ENCODE peak calls at places on chromosome 17, in nine cellular contexts. C is neural crest cell; R is stimulated activated CD4-positive, alpha-beta T cell treated with anti-CD3 and anti-CD28 coated beads, TNF-alpha, amount 100 ng/mL, for 24 hours; O is neural progenitor cell; T is KBM-7; Q is stimulated activated CD8-positive, alpha-beta memory T cell treated with anti-CD3 and anti-CD28 coated beads, Interleukin-4, amount 100 ng/mL, for 4 hours; V is GM19239; J is amniotic epithelial cell; W is HT1080. F is an unnamed sample.

GRCh38 chr17:75645889-75646625 is 12.8 kb downstream of the SMIM5 start:
- DNase-seq in C (no peak), R (no peak), O (no peak), T (peak; percentile 59), Q (no peak), V (peak; percentile 95), J (peak; percentile 89), W (no peak), F (no peak)

GRCh38 chr17:42188749-42189650 is 3.7 kb upstream of the HCRT start:
- DNase-seq in C (no peak), R (no peak), O (no peak), T (peak; percentile 95), Q (no peak), V (no peak), J (no peak), W (no peak), F (no peak)

GRCh38 chr17:9334536-9335446 is 240.8 kb downstream of the STX8 start:
- DNase-seq in C (no peak), R (no peak), O (no peak), T (no peak), Q (no peak), V (no peak), J (no peak), W (peak; percentile 70), F (no peak)

GRCh38 chr17:68238894-68239293 is 8.9 kb upstream of the AMZ2 start:
- DNase-seq in C (no peak), R (no peak), O (no peak), T (no peak), Q (no peak), V (no peak), J (no peak), W (no peak), F (no peak)

GRCh38 chr17:75571197-75571884 is 16.3 kb upstream of the MYO15B start:
- DNase-seq in C (no peak), R (no peak), O (no peak), T (peak; percentile 91), Q (no peak), V (peak; percentile 74), J (no peak), W (peak; percentile 46), F (no peak)

GRCh38 chr17:15502315-15503112 is 35.1 kb upstream of the CDRT4 start:
- DNase-seq in C (peak; percentile 84), R (peak; percentile 45), O (peak; percentile 91), T (peak; percentile 86), Q (peak; percentile 29), V (peak; percentile 83), J (peak; percentile 52), W (peak; percentile 69), F (peak; percentile 40)

GRCh38 chr17:44830359-44831269 is 527 bp upstream of the GJC1 start:
- DNase-seq in C (peak; percentile 44), R (no peak), O (peak; percentile 60), T (peak; percentile 25), Q (no peak), V (no peak), J (peak; percentile 41), W (no peak), F (peak; percentile 84)

GRCh38 chr17:41533613-41534012 is 5.5 kb upstream of the KRT19 start:
- DNase-seq in C (no peak), R (no peak), O (no peak), T (no peak), Q (no peak), V (no peak), J (no peak), W (no peak), F (no peak)

GRCh38 chr17:79835953-79836951 is 3.0 kb downstream of the CBX4 start:
- DNase-seq in C (peak; percentile 10), R (no peak), O (peak; percentile 93), T (no peak), Q (no peak), V (no peak), J (no peak), W (no peak), F (peak; percentile 94)

GRCh38 chr17:16477255-16477654 is 14.7 kb downstream of the LRRC75A start:
- DNase-seq in C (no peak), R (no peak), O (no peak), T (no peak), Q (no peak), V (no peak), J (peak; percentile 89), W (peak; percentile 83), F (no peak)

GRCh38 chr17:77475012-77475976 is 334.5 kb downstream of the SEC14L1 start:
- DNase-seq in C (no peak), R (no peak), O (no peak), T (peak; percentile 73), Q (peak; percentile 53), V (no peak), J (peak; percentile 97), W (peak; percentile 53), F (no peak)

GRCh38 chr17:77332034-77332971 is 191.5 kb downstream of the SEC14L1 start:
- DNase-seq in C (no peak), R (no peak), O (no peak), T (no peak), Q (no peak), V (no peak), J (no peak), W (no peak), F (no peak)

GRCh38 chr17:28970879-28971278 is 19.6 kb upstream of the PHF12 start:
- DNase-seq in C (no peak), R (no peak), O (no peak), T (no peak), Q (no peak), V (no peak), J (no peak), W (no peak), F (no peak)

GRCh38 chr17:69607162-69607834 is 192.8 kb downstream of the MAP2K6 start:
- DNase-seq in C (peak; percentile 60), R (no peak), O (peak; percentile 84), T (peak; percentile 89), Q (no peak), V (peak; percentile 20), J (peak; percentile 70), W (peak; percentile 74), F (peak; percentile 47)

GRCh38 chr17:48429156-48429555 is 858 bp downstream of the SKAP1 start:
- DNase-seq in C (no peak), R (no peak), O (no peak), T (no peak), Q (no peak), V (no peak), J (no peak), W (no peak), F (no peak)

GRCh38 chr17:6444573-6445335 is 499 bp downstream of the PIMREG start:
- DNase-seq in C (no peak), R (no peak), O (peak; percentile 44), T (no peak), Q (no peak), V (no peak), J (no peak), W (no peak), F (no peak)

GRCh38 chr17:5837055-5837491 is 233.1 kb upstream of the WSCD1 start:
- DNase-seq in C (no peak), R (no peak), O (no peak), T (no peak), Q (no peak), V (no peak), J (peak; percentile 29), W (peak; percentile 94), F (no peak)

GRCh38 chr17:1008008-1008761 is 11.3 kb downstream of the TIMM22 start:
- DNase-seq in C (no peak), R (no peak), O (no peak), T (no peak), Q (no peak), V (no peak), J (no peak), W (no peak), F (no peak)

GRCh38 chr17:12665263-12666210 is at the start of gene MYOCD:
- DNase-seq in C (peak; percentile 60), R (no peak), O (peak; percentile 97), T (no peak), Q (no peak), V (no peak), J (peak; percentile 17), W (no peak), F (peak; percentile 49)

GRCh38 chr17:77377836-77378235 is 237.1 kb downstream of the SEC14L1 start:
- DNase-seq in C (no peak), R (no peak), O (no peak), T (no peak), Q (no peak), V (no peak), J (no peak), W (no peak), F (no peak)

GRCh38 chr17:74604200-74604599 is 12.1 kb upstream of the CD300LD start:
- DNase-seq in C (no peak), R (no peak), O (no peak), T (no peak), Q (no peak), V (no peak), J (no peak), W (no peak), F (no peak)

GRCh38 chr17:12180644-12181261 is 160.1 kb downstream of the MAP2K4 start:
- DNase-seq in C (peak; percentile 39), R (no peak), O (peak; percentile 63), T (peak; percentile 37), Q (no peak), V (peak; percentile 17), J (peak; percentile 45), W (peak; percentile 6), F (peak; percentile 15)

GRCh38 chr17:77324227-77324626 is 183.5 kb downstream of the SEC14L1 start:
- DNase-seq in C (no peak), R (no peak), O (no peak), T (no peak), Q (no peak), V (no peak), J (no peak), W (no peak), F (no peak)

GRCh38 chr17:81556175-81556691 is 4.1 kb upstream of the FAAP100 start:
- DNase-seq in C (no peak), R (no peak), O (no peak), T (no peak), Q (no peak), V (no peak), J (no peak), W (peak; percentile 56), F (no peak)

GRCh38 chr17:40176409-40177110 is 710 bp upstream of the RAPGEFL1 start:
- DNase-seq in C (no peak), R (no peak), O (no peak), T (no peak), Q (no peak), V (no peak), J (no peak), W (no peak), F (no peak)

GRCh38 chr17:64028874-64029464 is 8.5 kb upstream of the ICAM2 start:
- DNase-seq in C (peak; percentile 67), R (peak; percentile 38), O (peak; percentile 72), T (peak; percentile 70), Q (peak; percentile 41), V (peak; percentile 45), J (peak; percentile 57), W (peak; percentile 46), F (peak; percentile 13)

GRCh38 chr17:49747632-49748031 is 16.3 kb downstream of the FAM117A start:
- DNase-seq in C (no peak), R (no peak), O (no peak), T (no peak), Q (no peak), V (no peak), J (no peak), W (no peak), F (no peak)

GRCh38 chr17:63843387-63844292 is 1.2 kb upstream of the SMARCD2 start:
- DNase-seq in C (no peak), R (no peak), O (no peak), T (peak; percentile 73), Q (no peak), V (peak; percentile 65), J (peak; percentile 20), W (peak; percentile 71), F (no peak)

GRCh38 chr17:49759203-49759602 is 4.7 kb downstream of the FAM117A start:
- DNase-seq in C (no peak), R (no peak), O (no peak), T (no peak), Q (no peak), V (no peak), J (no peak), W (no peak), F (no peak)

GRCh38 chr17:57484081-57484666 is 227.9 kb downstream of the MSI2 start:
- DNase-seq in C (no peak), R (no peak), O (no peak), T (no peak), Q (no peak), V (no peak), J (peak; percentile 62), W (no peak), F (no peak)

GRCh38 chr17:17849147-17849820 is 12.5 kb upstream of the SREBF1 start:
- DNase-seq in C (no peak), R (peak; percentile 62), O (no peak), T (peak; percentile 90), Q (peak; percentile 69), V (no peak), J (no peak), W (no peak), F (no peak)

F was measured in NT2/D1.